ENCODE peak calls at places on chromosome 2, in ten cellular contexts. One of them, this sample, is unnamed. For H3K27me3, the result is how much of the 10 kb centered on the place peaks cover.

GRCh38 chr2:196278491-196278911 is 107.1 kb upstream of the STK17B start:
- DNase-seq in esophagus squamous epithelium: no peak
- DNase-seq in dorsolateral prefrontal cortex: no peak
- DNase-seq in CD8-positive, alpha-beta T cell: no peak
- DNase-seq in neural progenitor cell: no peak
- DNase-seq in heart left ventricle: no peak
- DNase-seq in right atrium auricular region: no peak
- DNase-seq in lower lobe of right lung: no peak
- DNase-seq in H9: no peak
- DNase-seq in breast epithelium: no peak
- DNase-seq in this sample: no peak

GRCh38 chr2:27369471-27370025 is 590 bp downstream of the EIF2B4 start:
- DNase-seq in esophagus squamous epithelium: no peak
- DNase-seq in H9: peak
- DNase-seq in right atrium auricular region: no peak
- DNase-seq in heart left ventricle: no peak
- DNase-seq in CD8-positive, alpha-beta T cell: no peak
- DNase-seq in dorsolateral prefrontal cortex: no peak
- DNase-seq in breast epithelium: peak
- DNase-seq in lower lobe of right lung: no peak
- DNase-seq in neural progenitor cell: no peak
- DNase-seq in this sample: no peak

GRCh38 chr2:6990871-6991270 is 73.7 kb downstream of the RNF144A start:
- DNase-seq in lower lobe of right lung: no peak
- DNase-seq in CD8-positive, alpha-beta T cell: no peak
- DNase-seq in right atrium auricular region: no peak
- DNase-seq in esophagus squamous epithelium: no peak
- DNase-seq in H9: no peak
- DNase-seq in breast epithelium: no peak
- DNase-seq in dorsolateral prefrontal cortex: no peak
- DNase-seq in neural progenitor cell: no peak
- DNase-seq in heart left ventricle: no peak
- DNase-seq in this sample: no peak

GRCh38 chr2:61853086-61853847 is 593 bp downstream of the FAM161A start:
- DNase-seq in heart left ventricle: no peak
- DNase-seq in breast epithelium: no peak
- DNase-seq in right atrium auricular region: no peak
- DNase-seq in H9: peak
- DNase-seq in neural progenitor cell: peak
- DNase-seq in CD8-positive, alpha-beta T cell: no peak
- DNase-seq in dorsolateral prefrontal cortex: peak
- DNase-seq in esophagus squamous epithelium: no peak
- DNase-seq in lower lobe of right lung: no peak
- DNase-seq in this sample: peak

GRCh38 chr2:220117010-220117409 is 489.6 kb downstream of the SLC4A3 start:
- DNase-seq in lower lobe of right lung: no peak
- DNase-seq in heart left ventricle: no peak
- DNase-seq in right atrium auricular region: no peak
- DNase-seq in H9: no peak
- DNase-seq in dorsolateral prefrontal cortex: no peak
- DNase-seq in CD8-positive, alpha-beta T cell: no peak
- DNase-seq in neural progenitor cell: no peak
- DNase-seq in esophagus squamous epithelium: no peak
- DNase-seq in breast epithelium: no peak
- DNase-seq in this sample: no peak

GRCh38 chr2:236309669-236310029 is 45.4 kb upstream of the ASB18 start:
- DNase-seq in breast epithelium: no peak
- DNase-seq in CD8-positive, alpha-beta T cell: no peak
- DNase-seq in esophagus squamous epithelium: no peak
- DNase-seq in H9: peak
- DNase-seq in right atrium auricular region: no peak
- DNase-seq in neural progenitor cell: peak
- DNase-seq in lower lobe of right lung: no peak
- DNase-seq in heart left ventricle: no peak
- DNase-seq in dorsolateral prefrontal cortex: no peak
- DNase-seq in this sample: no peak

GRCh38 chr2:64329848-64330247 is 124.1 kb upstream of the LGALSL start:
- DNase-seq in lower lobe of right lung: peak
- DNase-seq in neural progenitor cell: no peak
- DNase-seq in right atrium auricular region: peak
- DNase-seq in CD8-positive, alpha-beta T cell: no peak
- DNase-seq in heart left ventricle: no peak
- DNase-seq in dorsolateral prefrontal cortex: no peak
- DNase-seq in breast epithelium: no peak
- DNase-seq in esophagus squamous epithelium: no peak
- DNase-seq in H9: no peak
- DNase-seq in this sample: no peak

GRCh38 chr2:106332054-106332453 is 136.2 kb downstream of the RGPD3 start:
- DNase-seq in esophagus squamous epithelium: no peak
- DNase-seq in heart left ventricle: no peak
- DNase-seq in lower lobe of right lung: no peak
- DNase-seq in H9: no peak
- DNase-seq in breast epithelium: no peak
- DNase-seq in neural progenitor cell: no peak
- DNase-seq in dorsolateral prefrontal cortex: no peak
- DNase-seq in CD8-positive, alpha-beta T cell: no peak
- DNase-seq in right atrium auricular region: no peak
- DNase-seq in this sample: no peak

GRCh38 chr2:232927793-232928563 is 57.9 kb downstream of the SNORC start:
- DNase-seq in dorsolateral prefrontal cortex: no peak
- DNase-seq in esophagus squamous epithelium: no peak
- DNase-seq in H9: no peak
- DNase-seq in breast epithelium: no peak
- DNase-seq in neural progenitor cell: peak
- DNase-seq in CD8-positive, alpha-beta T cell: no peak
- DNase-seq in lower lobe of right lung: no peak
- DNase-seq in right atrium auricular region: no peak
- DNase-seq in heart left ventricle: no peak
- DNase-seq in this sample: peak

GRCh38 chr2:74142340-74142739 is 5.4 kb downstream of the BOLA3 start:
- DNase-seq in lower lobe of right lung: no peak
- DNase-seq in esophagus squamous epithelium: no peak
- DNase-seq in CD8-positive, alpha-beta T cell: no peak
- DNase-seq in right atrium auricular region: no peak
- DNase-seq in H9: peak
- DNase-seq in neural progenitor cell: peak
- DNase-seq in dorsolateral prefrontal cortex: peak
- DNase-seq in breast epithelium: no peak
- DNase-seq in heart left ventricle: no peak
- DNase-seq in this sample: no peak

GRCh38 chr2:108613261-108614042 is 79.2 kb downstream of the LIMS1 start:
- DNase-seq in esophagus squamous epithelium: no peak
- DNase-seq in right atrium auricular region: no peak
- DNase-seq in lower lobe of right lung: no peak
- DNase-seq in breast epithelium: no peak
- DNase-seq in neural progenitor cell: no peak
- DNase-seq in heart left ventricle: no peak
- DNase-seq in dorsolateral prefrontal cortex: no peak
- DNase-seq in H9: no peak
- DNase-seq in CD8-positive, alpha-beta T cell: no peak
- DNase-seq in this sample: no peak

GRCh38 chr2:33765122-33765521 is 166.0 kb upstream of the FAM98A start:
- DNase-seq in lower lobe of right lung: no peak
- DNase-seq in CD8-positive, alpha-beta T cell: no peak
- DNase-seq in esophagus squamous epithelium: no peak
- DNase-seq in neural progenitor cell: peak
- DNase-seq in right atrium auricular region: no peak
- DNase-seq in H9: peak
- DNase-seq in heart left ventricle: no peak
- DNase-seq in breast epithelium: no peak
- DNase-seq in dorsolateral prefrontal cortex: no peak
- DNase-seq in this sample: no peak

GRCh38 chr2:224584111-224584764 is 925 bp downstream of the CUL3 start:
- DNase-seq in H9: no peak
- DNase-seq in esophagus squamous epithelium: no peak
- DNase-seq in CD8-positive, alpha-beta T cell: no peak
- DNase-seq in lower lobe of right lung: peak
- DNase-seq in right atrium auricular region: no peak
- DNase-seq in breast epithelium: peak
- DNase-seq in dorsolateral prefrontal cortex: peak
- DNase-seq in heart left ventricle: no peak
- DNase-seq in neural progenitor cell: peak
- DNase-seq in this sample: no peak

GRCh38 chr2:96618599-96619283 is 19.4 kb downstream of the KANSL3 start:
- DNase-seq in H9: no peak
- DNase-seq in breast epithelium: no peak
- DNase-seq in dorsolateral prefrontal cortex: no peak
- DNase-seq in heart left ventricle: no peak
- DNase-seq in right atrium auricular region: no peak
- DNase-seq in CD8-positive, alpha-beta T cell: no peak
- DNase-seq in esophagus squamous epithelium: no peak
- DNase-seq in neural progenitor cell: no peak
- DNase-seq in lower lobe of right lung: no peak
- DNase-seq in this sample: no peak

GRCh38 chr2:74548919-74549684 is 4.6 kb downstream of the LOXL3 start:
- DNase-seq in breast epithelium: no peak
- DNase-seq in neural progenitor cell: peak
- DNase-seq in CD8-positive, alpha-beta T cell: no peak
- DNase-seq in H9: peak
- DNase-seq in dorsolateral prefrontal cortex: peak
- DNase-seq in heart left ventricle: peak
- DNase-seq in right atrium auricular region: peak
- DNase-seq in esophagus squamous epithelium: no peak
- DNase-seq in lower lobe of right lung: peak
- DNase-seq in this sample: no peak

DNA sequence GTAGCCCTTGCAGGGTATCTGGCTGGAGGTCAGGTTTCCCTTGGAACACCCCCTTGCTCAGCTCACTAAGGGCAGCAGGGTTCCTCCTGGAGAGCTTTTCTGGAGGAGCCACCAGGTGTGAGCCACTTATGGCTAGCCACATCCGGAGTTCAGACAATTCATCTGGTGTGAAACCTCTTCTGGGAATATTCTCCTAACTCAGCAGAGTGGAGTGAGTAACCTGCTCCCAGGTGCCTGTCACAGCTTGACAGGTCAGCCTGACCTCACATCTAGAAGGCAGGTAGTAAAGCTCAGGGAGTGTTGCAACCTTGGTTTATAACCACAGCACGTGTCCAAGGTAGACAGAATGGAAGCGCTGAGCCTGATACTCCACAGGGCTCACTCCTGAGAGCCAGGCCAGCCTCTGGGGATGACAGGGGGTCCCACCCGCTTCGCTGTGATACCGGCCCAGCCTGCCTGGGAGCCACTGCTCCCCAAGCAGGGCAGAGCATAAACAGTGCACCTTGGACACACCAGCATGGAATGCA is 62.6 kb upstream of the TGFA start:
- DNase-seq in breast epithelium: peak
- DNase-seq in dorsolateral prefrontal cortex: no peak
- DNase-seq in lower lobe of right lung: no peak
- DNase-seq in neural progenitor cell: no peak
- DNase-seq in esophagus squamous epithelium: no peak
- DNase-seq in CD8-positive, alpha-beta T cell: no peak
- DNase-seq in heart left ventricle: no peak
- DNase-seq in H9: no peak
- DNase-seq in right atrium auricular region: no peak
- DNase-seq in this sample: no peak
- TF ChIP-seq CTCF in breast epithelium: no peak
- TF ChIP-seq CTCF in dorsolateral prefrontal cortex: no peak
- TF ChIP-seq CTCF in lower lobe of right lung: no peak
- TF ChIP-seq CTCF in neural progenitor cell: no peak
- TF ChIP-seq CTCF in esophagus squamous epithelium: no peak
- TF ChIP-seq CTCF in CD8-positive, alpha-beta T cell: no peak
- TF ChIP-seq CTCF in heart left ventricle: no peak
- TF ChIP-seq CTCF in H9: no peak
- TF ChIP-seq CTCF in right atrium auricular region: no peak
- TF ChIP-seq CTCF in this sample: no peak

GRCh38 chr2:46569766-46570165 is 90.4 kb downstream of the TMEM247 start:
- DNase-seq in right atrium auricular region: no peak
- DNase-seq in CD8-positive, alpha-beta T cell: no peak
- DNase-seq in heart left ventricle: no peak
- DNase-seq in esophagus squamous epithelium: no peak
- DNase-seq in dorsolateral prefrontal cortex: no peak
- DNase-seq in neural progenitor cell: no peak
- DNase-seq in lower lobe of right lung: no peak
- DNase-seq in breast epithelium: no peak
- DNase-seq in H9: no peak
- DNase-seq in this sample: no peak
- H3K27ac ChIP-seq in right atrium auricular region: peak
- H3K27ac ChIP-seq in CD8-positive, alpha-beta T cell: no peak
- H3K27ac ChIP-seq in heart left ventricle: peak
- H3K27ac ChIP-seq in esophagus squamous epithelium: peak
- H3K27ac ChIP-seq in dorsolateral prefrontal cortex: peak
- H3K27ac ChIP-seq in neural progenitor cell: no peak
- H3K27ac ChIP-seq in lower lobe of right lung: peak
- H3K27ac ChIP-seq in breast epithelium: peak
- H3K27ac ChIP-seq in H9: no peak
- H3K27ac ChIP-seq in this sample: no peak

DNA sequence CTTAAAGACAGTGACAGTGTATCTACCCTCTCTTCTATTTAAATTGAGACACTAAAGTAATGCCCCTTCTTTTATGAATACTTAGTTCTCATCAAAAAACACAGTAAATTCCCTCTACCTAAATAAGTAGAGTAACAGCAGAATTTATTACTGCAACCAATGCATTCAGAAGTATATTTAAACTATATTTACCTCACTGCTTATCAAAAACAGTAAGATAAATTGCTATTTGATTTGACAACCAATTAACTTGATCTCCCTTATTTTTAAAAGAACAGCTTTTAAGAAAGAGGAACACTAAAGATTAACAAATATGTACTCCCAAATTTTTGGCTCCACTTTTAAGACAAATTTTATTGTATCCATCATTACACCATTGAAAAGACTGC is 4.8 kb downstream of the SATB2 start:
- DNase-seq in breast epithelium: no peak
- DNase-seq in lower lobe of right lung: no peak
- DNase-seq in CD8-positive, alpha-beta T cell: no peak
- DNase-seq in esophagus squamous epithelium: no peak
- DNase-seq in right atrium auricular region: no peak
- DNase-seq in dorsolateral prefrontal cortex: no peak
- DNase-seq in neural progenitor cell: no peak
- DNase-seq in H9: no peak
- DNase-seq in heart left ventricle: no peak
- DNase-seq in this sample: no peak
- H3K27me3 ChIP-seq in breast epithelium: under half
- H3K27me3 ChIP-seq in lower lobe of right lung: half or more
- H3K27me3 ChIP-seq in CD8-positive, alpha-beta T cell: under half
- H3K27me3 ChIP-seq in esophagus squamous epithelium: under half
- H3K27me3 ChIP-seq in right atrium auricular region: under half
- H3K27me3 ChIP-seq in dorsolateral prefrontal cortex: under half
- H3K27me3 ChIP-seq in neural progenitor cell: under half
- H3K27me3 ChIP-seq in H9: under half
- H3K27me3 ChIP-seq in heart left ventricle: half or more
- H3K27me3 ChIP-seq in this sample: half or more

DNA sequence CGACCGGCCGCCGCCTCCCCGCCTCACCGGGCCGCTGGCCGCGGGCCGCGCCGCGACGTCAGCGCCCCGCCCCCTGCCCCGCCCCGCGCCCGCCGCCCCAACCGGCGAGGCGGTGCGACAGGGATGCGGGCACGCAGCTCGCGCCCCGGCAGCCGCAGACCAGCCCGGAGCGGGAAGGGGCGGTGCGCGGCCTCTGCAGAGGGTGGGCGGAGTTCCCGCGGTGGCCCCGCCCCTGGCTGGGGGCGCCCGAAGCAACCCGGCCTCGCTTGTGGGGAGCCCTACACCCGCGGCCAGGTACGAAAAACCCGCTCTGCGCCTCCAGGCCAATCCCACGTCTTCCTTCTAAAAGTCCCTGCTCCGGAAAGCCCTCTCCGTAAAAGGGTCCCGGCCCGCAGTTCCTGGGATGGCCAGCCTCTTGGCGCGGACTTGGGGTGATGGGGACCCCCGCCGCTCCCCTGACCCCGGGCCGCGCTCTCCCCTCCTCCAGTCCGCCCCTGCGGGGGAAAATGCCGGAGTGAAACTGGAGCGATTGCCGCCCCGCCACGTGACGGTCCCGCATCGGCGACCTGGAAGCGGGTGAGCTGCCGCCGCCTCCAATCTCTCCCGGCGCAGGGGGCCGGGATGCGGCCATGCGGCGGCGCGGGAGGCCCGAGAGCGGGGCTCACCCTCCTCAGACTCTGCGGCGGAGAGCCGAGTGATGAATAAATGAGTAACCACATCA is at the start of gene RAB11FIP5:
- DNase-seq in right atrium auricular region: peak
- DNase-seq in lower lobe of right lung: peak
- DNase-seq in neural progenitor cell: peak
- DNase-seq in dorsolateral prefrontal cortex: peak
- DNase-seq in esophagus squamous epithelium: no peak
- DNase-seq in breast epithelium: peak
- DNase-seq in H9: peak
- DNase-seq in heart left ventricle: peak
- DNase-seq in CD8-positive, alpha-beta T cell: peak
- DNase-seq in this sample: peak
- TF ChIP-seq CTCF in right atrium auricular region: no peak
- TF ChIP-seq CTCF in lower lobe of right lung: no peak
- TF ChIP-seq CTCF in neural progenitor cell: peak
- TF ChIP-seq CTCF in dorsolateral prefrontal cortex: no peak
- TF ChIP-seq CTCF in esophagus squamous epithelium: peak
- TF ChIP-seq CTCF in breast epithelium: no peak
- TF ChIP-seq CTCF in H9: no peak
- TF ChIP-seq CTCF in heart left ventricle: no peak
- TF ChIP-seq CTCF in CD8-positive, alpha-beta T cell: no peak
- TF ChIP-seq CTCF in this sample: no peak

This sample was measured in CD4-positive, alpha-beta T cell.